ENCODE peak calls at places on chromosomes 12 and 14, in four cellular contexts. H is foreskin keratinocyte, T is heart right ventricle, M is sciatic nerve. Q is an unnamed sample.

GRCh38 chr12:49797452-49797782 is 30.8 kb downstream of the NCKAP5L start:
- DNase-seq in M (no peak), T (no peak), H (no peak), Q (no peak)

GRCh38 chr14:33979613-33980276 is 28.9 kb upstream of the EGLN3 start:
- DNase-seq in T (no peak), M (no peak), H (no peak), Q (no peak)

GRCh38 chr14:99515301-99516155 is 34.3 kb downstream of the CCNK start:
- DNase-seq in T (no peak), M (peak; percentile 55), H (no peak), Q (peak; percentile 61)

GRCh38 chr12:10965511-10965910 is 21.2 kb downstream of the TAS2R50 start:
- DNase-seq in M (no peak), T (no peak), H (no peak), Q (no peak)

GRCh38 chr14:31243860-31244259 is 36.3 kb upstream of the HECTD1 start:
- DNase-seq in H (peak; percentile 98), T (no peak), M (no peak), Q (no peak)

GRCh38 chr12:108424816-108425215 is 85.7 kb upstream of the CMKLR1 start:
- DNase-seq in H (no peak), T (no peak), M (no peak), Q (no peak)

GRCh38 chr14:105026033-105026785 is 5.3 kb upstream of the CDCA4 start:
- DNase-seq in T (no peak), M (no peak), H (peak; percentile 93), Q (no peak)

GRCh38 chr12:15979096-15980091 is 68.3 kb downstream of the DERA start:
- DNase-seq in M (no peak), T (no peak), H (peak; percentile 47), Q (no peak)

GRCh38 chr12:99111600-99111999 is 466.5 kb downstream of the APAF1 start:
- DNase-seq in M (no peak), T (no peak), H (no peak), Q (no peak)

GRCh38 chr14:62002636-62003035 is 240.4 kb downstream of the SNAPC1 start:
- DNase-seq in H (peak; percentile 94), M (no peak), T (no peak), Q (no peak)

GRCh38 chr12:12331896-12332295 is 18.1 kb downstream of the MANSC1 start:
- DNase-seq in T (no peak), H (peak; percentile 40), M (no peak), Q (no peak)

Q was measured in left lung.